ENCODE peak calls at places on chromosomes 13 and 19, in eight cellular contexts. J, X, S, U, F, B, I and R are unnamed samples.

GRCh38 chr19:48308695-48309586 is 16.4 kb upstream of the EMP3 start:
- DNase-seq in J (no peak), X (no peak), S (no peak), U (peak), F (no peak), B (no peak), I (peak), R (no peak)

GRCh38 chr19:8609210-8610040 is 1.1 kb downstream of the ADAMTS10 start:
- DNase-seq in J (no peak), X (peak), S (peak), U (peak), F (peak), B (peak), I (peak), R (peak)

GRCh38 chr19:8466018-8466417 is 21.2 kb downstream of the HNRNPM start:
- DNase-seq in J (no peak), X (no peak), S (no peak), U (no peak), F (no peak), B (no peak), I (peak), R (no peak)

GRCh38 chr19:5738423-5738822 is 18.0 kb downstream of the CATSPERD start:
- DNase-seq in J (no peak), X (no peak), S (no peak), U (no peak), F (no peak), B (no peak), I (peak), R (peak)

GRCh38 chr13:49693191-49693733 is 2.0 kb upstream of the EBPL start:
- DNase-seq in J (no peak), X (no peak), S (no peak), U (no peak), F (no peak), B (no peak), I (peak), R (peak)

GRCh38 chr19:10419646-10420443 is 493 bp upstream of the PDE4A start:
- DNase-seq in J (no peak), X (peak), S (peak), U (no peak), F (no peak), B (no peak), I (peak), R (peak)

GRCh38 chr13:85698236-85698635 is 101.0 kb downstream of the SLITRK6 start:
- DNase-seq in J (no peak), X (peak), S (no peak), U (no peak), F (no peak), B (no peak), I (peak), R (peak)

GRCh38 chr19:10037809-10038208 is 24.5 kb downstream of the RDH8 start:
- DNase-seq in J (no peak), X (no peak), S (no peak), U (no peak), F (peak), B (no peak), I (no peak), R (no peak)

GRCh38 chr13:54859827-54860226 is 1831.2 kb downstream of the OLFM4 start:
- DNase-seq in J (no peak), X (no peak), S (no peak), U (no peak), F (no peak), B (no peak), I (no peak), R (no peak)

GRCh38 chr19:38852231-38853044 is 2.7 kb upstream of the HNRNPL start:
- DNase-seq in J (peak), X (peak), S (peak), U (peak), F (peak), B (peak), I (peak), R (peak)

GRCh38 chr19:35136977-35137702 is 1.5 kb upstream of the FXYD1 start:
- DNase-seq in J (no peak), X (peak), S (no peak), U (no peak), F (no peak), B (no peak), I (no peak), R (no peak)

GRCh38 chr19:56109216-56109615 is 11.9 kb downstream of the ZNF787 start:
- DNase-seq in J (no peak), X (no peak), S (peak), U (no peak), F (no peak), B (no peak), I (peak), R (peak)

GRCh38 chr19:13079542-13079986 is 23.1 kb downstream of the LYL1 start:
- DNase-seq in J (no peak), X (no peak), S (peak), U (no peak), F (peak), B (no peak), I (peak), R (peak)